ENCODE peak calls at places on chromosomes 3 and 15, in eight cellular contexts. F is left ventricle myocardium inferior, A is GM12865, J is neural crest cell, I is K562, Z is GM10248, V is cardiac fibroblast, L is transverse colon. H is an unnamed sample.

GRCh38 chr3:38030126-38031021 is 932 bp upstream of the PLCD1 start:
- DNase-seq in L (no peak), F (no peak), J (no peak), A (no peak), V (no peak), Z (no peak), I (no peak), H (peak)

GRCh38 chr3:190178779-190179178 is 58.1 kb upstream of the P3H2 start:
- DNase-seq in L (no peak), J (no peak), V (no peak), F (no peak), Z (no peak), I (no peak), A (no peak), H (no peak)

GRCh38 chr3:141764946-141765345 is 1.7 kb downstream of the GRK7 start:
- DNase-seq in V (peak), J (no peak), Z (no peak), L (no peak), I (no peak), F (no peak), A (no peak), H (no peak)

GRCh38 chr3:115885621-115886020 is 262.3 kb downstream of the GAP43 start:
- DNase-seq in A (no peak), J (no peak), F (no peak), L (no peak), I (no peak), Z (no peak), V (peak), H (no peak)

GRCh38 chr3:133426721-133427120 is 26.9 kb downstream of the BFSP2 start:
- DNase-seq in V (peak), A (no peak), Z (no peak), F (no peak), I (no peak), L (no peak), J (no peak), H (peak)

GRCh38 chr15:36965561-36966342 is 134.6 kb downstream of the MEIS2 start:
- DNase-seq in I (no peak), L (no peak), J (no peak), F (no peak), Z (no peak), V (peak), A (no peak), H (no peak)

GRCh38 chr3:23810342-23811116 is 4.8 kb downstream of the UBE2E1 start:
- DNase-seq in V (peak), A (peak), J (peak), L (peak), F (peak), Z (peak), I (peak), H (peak)

GRCh38 chr3:186949281-186949982 is 19.1 kb downstream of the ST6GAL1 start:
- DNase-seq in J (no peak), L (no peak), F (peak), I (peak), Z (no peak), V (peak), A (no peak), H (no peak)

GRCh38 chr3:71536376-71536965 is 47.1 kb downstream of the FOXP1 start:
- DNase-seq in Z (no peak), V (peak), I (no peak), J (no peak), A (no peak), L (no peak), F (no peak), H (peak)

GRCh38 chr3:106745344-106746168 is 631.7 kb upstream of the CCDC54 start:
- DNase-seq in V (peak), I (no peak), L (no peak), Z (no peak), F (no peak), A (no peak), J (no peak), H (no peak)

GRCh38 chr3:161420746-161421145 is 49.4 kb upstream of the SPTSSB start:
- DNase-seq in V (no peak), F (no peak), A (no peak), Z (no peak), L (no peak), J (no peak), I (no peak), H (no peak)
- TF ChIP-seq CTCF in V (no peak), F (no peak), A (no peak), Z (no peak), L (no peak), J (peak), I (no peak), H (no peak)

DNA sequence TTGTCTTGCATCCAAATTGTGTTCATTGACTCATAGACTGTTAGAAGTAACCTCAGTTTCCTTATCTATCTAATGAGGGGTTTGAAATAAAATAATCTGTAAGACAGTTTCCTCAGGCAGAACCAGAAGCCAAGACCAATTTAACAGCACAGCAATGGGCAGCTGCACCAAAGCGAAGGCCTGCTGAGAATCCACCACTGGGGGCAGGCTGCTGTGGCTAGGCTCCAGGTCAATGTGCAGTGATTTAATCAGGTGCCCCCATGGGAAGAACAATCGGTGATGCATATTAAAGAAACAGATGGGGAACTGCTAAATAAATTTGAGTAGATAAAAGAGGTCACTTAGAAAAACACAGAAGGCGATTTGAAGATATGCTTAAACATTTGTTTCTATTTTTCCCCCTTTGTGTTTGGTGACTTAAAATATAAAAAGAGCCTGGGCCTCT is 28.0 kb upstream of the TMOD3 start:
- DNase-seq in A (peak), V (peak), F (peak), I (peak), J (peak), Z (peak), L (no peak), H (no peak)
- TF ChIP-seq CTCF in A (peak), V (peak), F (peak), I (peak), J (peak), Z (peak), L (no peak), H (peak)

GRCh38 chr3:177887475-177887874 is 648.8 kb upstream of the KCNMB2 start:
- DNase-seq in Z (peak), L (no peak), A (peak), F (no peak), V (no peak), I (no peak), J (no peak), H (no peak)
- TF ChIP-seq CTCF in Z (no peak), L (no peak), A (no peak), F (no peak), V (no peak), I (no peak), J (no peak), H (no peak)

DNA sequence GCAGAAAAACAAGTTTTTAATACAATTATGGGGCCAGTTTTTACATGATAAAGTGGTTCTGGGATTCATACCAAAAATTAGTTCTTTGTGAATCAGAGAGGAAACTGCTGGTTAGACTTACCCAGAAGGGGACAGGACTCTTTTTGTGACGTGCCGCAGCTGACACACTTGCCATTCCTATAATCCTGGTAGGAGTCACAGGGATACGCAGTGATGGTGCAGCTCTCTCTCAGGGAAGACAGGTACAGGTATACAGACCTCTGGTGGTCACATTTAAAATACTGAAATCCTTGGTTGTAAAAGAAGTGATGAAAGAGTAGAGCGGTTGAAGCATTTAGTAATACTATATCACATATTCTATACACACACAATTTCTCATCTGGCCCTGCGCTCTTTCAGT is 20.2 kb upstream of the TMEM41A start:
- DNase-seq in F (no peak), I (no peak), V (no peak), Z (no peak), A (no peak), J (no peak), L (no peak), H (peak)
- TF ChIP-seq CTCF in F (no peak), I (peak), V (no peak), Z (no peak), A (no peak), J (no peak), L (no peak), H (no peak)

DNA sequence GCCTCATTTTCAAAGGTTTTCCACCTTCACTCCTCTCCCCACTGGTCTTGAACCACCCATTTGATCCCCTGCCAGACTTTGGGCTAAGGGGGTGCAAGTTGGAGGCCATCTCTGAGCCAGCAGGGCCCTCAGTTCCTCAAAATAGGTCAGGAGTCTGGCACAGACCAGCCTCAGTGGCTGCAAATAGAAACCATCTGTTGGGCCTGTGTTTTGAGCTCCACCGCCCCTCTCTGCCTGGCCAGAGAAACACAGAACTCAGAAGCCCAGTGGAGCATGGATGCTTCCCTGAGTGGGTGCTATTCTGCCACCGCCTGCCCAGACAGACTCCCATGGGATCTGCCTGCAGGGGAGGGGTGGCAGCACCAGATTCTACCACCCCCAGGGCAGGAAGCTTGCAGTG is 56.3 kb downstream of the CORO2B start:
- DNase-seq in I (no peak), V (no peak), F (peak), J (no peak), Z (no peak), L (no peak), A (no peak), H (peak)
- TF ChIP-seq CTCF in I (no peak), V (no peak), F (no peak), J (no peak), Z (no peak), L (no peak), A (no peak), H (no peak)

GRCh38 chr3:173789530-173789929 is 392.0 kb downstream of the NLGN1 start:
- DNase-seq in V (peak), L (no peak), J (no peak), I (no peak), Z (no peak), F (no peak), A (no peak), H (no peak)

GRCh38 chr3:173785004-173785403 is 387.5 kb downstream of the NLGN1 start:
- DNase-seq in V (no peak), A (no peak), J (no peak), Z (no peak), L (no peak), I (no peak), F (no peak), H (no peak)
- TF ChIP-seq CTCF in V (no peak), A (no peak), J (no peak), Z (no peak), L (no peak), I (no peak), F (no peak), H (no peak)

GRCh38 chr3:176208915-176209314 is 988.4 kb downstream of the TBL1XR1 start:
- DNase-seq in L (no peak), I (no peak), F (no peak), V (no peak), Z (no peak), J (no peak), A (no peak), H (no peak)
- TF ChIP-seq CTCF in L (no peak), I (no peak), F (no peak), V (no peak), Z (no peak), J (no peak), A (no peak), H (no peak)

DNA sequence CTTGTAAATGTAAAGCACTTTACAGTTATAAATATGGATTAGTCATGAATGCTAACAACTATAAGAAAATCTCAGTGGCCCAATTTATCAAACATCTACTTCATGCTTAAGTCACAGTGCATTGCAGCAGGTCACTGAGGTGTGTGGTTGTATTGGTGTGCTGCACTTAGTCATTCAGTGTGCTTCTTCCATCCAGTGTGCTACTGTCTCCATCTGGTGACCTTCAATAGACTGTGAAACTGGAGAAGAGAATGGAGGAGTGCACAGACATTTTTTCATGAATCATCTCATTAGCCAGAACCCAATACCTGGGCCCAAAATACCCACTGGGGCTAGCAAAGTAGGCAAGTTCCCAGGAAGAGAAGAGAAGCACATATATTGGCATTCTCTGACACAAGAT is 199.6 kb downstream of the SHOX2 start:
- DNase-seq in V (peak), F (no peak), I (no peak), Z (no peak), A (no peak), L (no peak), J (no peak), H (no peak)
- TF ChIP-seq CTCF in V (no peak), F (no peak), I (no peak), Z (no peak), A (no peak), L (no peak), J (no peak), H (no peak)

H was measured in osteoblast.